ENCODE peak calls at places on chromosomes 12 and 14, in eight cellular contexts. D is nephron progenitor cell, N is astrocyte of the cerebellum, V is brain microvascular endothelial cell, G is Calu3, A is H9, R is heart left ventricle, O is mammary epithelial cell. B is an unnamed sample.

GRCh38 chr12:6767592-6768384 is 1.6 kb downstream of the PTMS start:
- DNase-seq in D (peak; percentile 34), N (no peak), V (no peak), G (no peak), A (no peak), R (no peak), O (peak; percentile 19), B (peak; percentile 21)

GRCh38 chr12:31876568-31877424 is 82.4 kb upstream of the RESF1 start:
- DNase-seq in D (no peak), N (no peak), V (no peak), G (no peak), A (no peak), R (no peak), O (no peak), B (no peak)

GRCh38 chr12:25194211-25194610 is 749 bp downstream of the DNAI7 start:
- DNase-seq in D (no peak), N (no peak), V (no peak), G (no peak), A (no peak), R (no peak), O (no peak), B (no peak)

GRCh38 chr14:103721334-103722120 is 5.9 kb downstream of the ZFYVE21 start:
- DNase-seq in D (no peak), N (peak; percentile 82), V (peak; percentile 84), G (peak; percentile 17), A (no peak), R (no peak), O (peak; percentile 94), B (no peak)

GRCh38 chr14:68749487-68750475 is 43.1 kb downstream of the ZFP36L1 start:
- DNase-seq in D (no peak), N (no peak), V (no peak), G (no peak), A (no peak), R (no peak), O (no peak), B (no peak)

GRCh38 chr12:130632582-130633174 is 83.4 kb downstream of the RIMBP2 start:
- DNase-seq in D (no peak), N (no peak), V (no peak), G (no peak), A (no peak), R (no peak), O (no peak), B (no peak)

GRCh38 chr14:94019329-94019728 is 6.8 kb upstream of the OTUB2 start:
- DNase-seq in D (no peak), N (no peak), V (no peak), G (peak; percentile 58), A (no peak), R (no peak), O (no peak), B (no peak)

GRCh38 chr12:107748472-107748871 is 12.5 kb downstream of the PRDM4 start:
- DNase-seq in D (no peak), N (peak; percentile 18), V (peak; percentile 71), G (no peak), A (no peak), R (no peak), O (peak; percentile 68), B (peak; percentile 79)

GRCh38 chr14:74161526-74162158 is 76.9 kb downstream of the LIN52 start:
- DNase-seq in D (no peak), N (no peak), V (no peak), G (no peak), A (peak; percentile 52), R (no peak), O (no peak), B (no peak)

GRCh38 chr14:92540472-92541048 is 27.0 kb downstream of the RIN3 start:
- DNase-seq in D (no peak), N (peak; percentile 99), V (peak; percentile 99), G (peak; percentile 83), A (no peak), R (peak; percentile 93), O (peak; percentile 94), B (peak; percentile 97)

GRCh38 chr14:80628547-80628946 is 313.0 kb downstream of the CEP128 start:
- DNase-seq in D (no peak), N (no peak), V (no peak), G (no peak), A (no peak), R (no peak), O (no peak), B (no peak)

GRCh38 chr12:126286203-126286602 is 1221.0 kb downstream of the AACS start:
- DNase-seq in D (no peak), N (no peak), V (no peak), G (no peak), A (no peak), R (no peak), O (no peak), B (no peak)

GRCh38 chr14:89013098-89013504 is 188.7 kb downstream of the TTC8 start:
- DNase-seq in D (no peak), N (no peak), V (peak; percentile 18), G (peak; percentile 69), A (peak; percentile 73), R (no peak), O (no peak), B (peak; percentile 23)

GRCh38 chr14:32259368-32260013 is 56.4 kb upstream of the RNU6-8 start:
- DNase-seq in D (no peak), N (peak; percentile 22), V (peak; percentile 33), G (peak; percentile 37), A (peak; percentile 43), R (no peak), O (peak; percentile 82), B (peak; percentile 47)

GRCh38 chr12:127450822-127451221 is 816.1 kb upstream of the TMEM132C start:
- DNase-seq in D (no peak), N (no peak), V (no peak), G (no peak), A (no peak), R (no peak), O (no peak), B (no peak)
- TF ChIP-seq CTCF in D (no peak), N (peak; percentile 13), V (no peak), G (no peak), A (peak; percentile 33), R (no peak), O (no peak), B (no peak)

GRCh38 chr12:76927170-76927784 is 48.5 kb upstream of the CSRP2 start:
- DNase-seq in D (peak; percentile 46), N (no peak), V (peak; percentile 27), G (peak; percentile 43), A (peak; percentile 82), R (no peak), O (peak; percentile 25), B (peak; percentile 39)
- TF ChIP-seq CTCF in D (peak; percentile 42), N (peak; percentile 52), V (peak; percentile 78), G (peak; percentile 38), A (peak; percentile 88), R (peak; percentile 37), O (peak; percentile 80), B (peak; percentile 83)

GRCh38 chr14:97218336-97218712 is 421.1 kb downstream of the VRK1 start:
- DNase-seq in D (peak; percentile 13), N (no peak), V (no peak), G (no peak), A (peak; percentile 62), R (no peak), O (no peak), B (no peak)

GRCh38 chr14:97221572-97221971 is 424.4 kb downstream of the VRK1 start:
- DNase-seq in D (no peak), N (no peak), V (no peak), G (no peak), A (no peak), R (no peak), O (no peak), B (no peak)

GRCh38 chr14:97219356-97220017 is 422.3 kb downstream of the VRK1 start:
- DNase-seq in D (peak; percentile 28), N (no peak), V (no peak), G (no peak), A (no peak), R (no peak), O (no peak), B (no peak)

GRCh38 chr14:97217094-97217885 is 420.1 kb downstream of the VRK1 start:
- DNase-seq in D (no peak), N (no peak), V (no peak), G (no peak), A (peak; percentile 45), R (no peak), O (no peak), B (no peak)

GRCh38 chr14:97218713-97219355 is 421.7 kb downstream of the VRK1 start:
- DNase-seq in D (peak; percentile 50), N (no peak), V (no peak), G (no peak), A (peak; percentile 77), R (no peak), O (no peak), B (no peak)
- TF ChIP-seq CTCF in D (peak; percentile 8), N (peak; percentile 15), V (no peak), G (no peak), A (peak; percentile 43), R (no peak), O (no peak), B (no peak)

GRCh38 chr12:80472241-80472640 is 28.2 kb downstream of the PTPRQ start:
- DNase-seq in D (no peak), N (no peak), V (no peak), G (no peak), A (no peak), R (no peak), O (no peak), B (no peak)

GRCh38 chr12:80469681-80470080 is 25.6 kb downstream of the PTPRQ start:
- DNase-seq in D (no peak), N (no peak), V (no peak), G (no peak), A (no peak), R (no peak), O (no peak), B (no peak)

GRCh38 chr12:80470403-80470802 is 26.4 kb downstream of the PTPRQ start:
- DNase-seq in D (no peak), N (no peak), V (no peak), G (no peak), A (peak; percentile 35), R (no peak), O (no peak), B (no peak)

GRCh38 chr12:80472912-80473500 is 29.0 kb downstream of the PTPRQ start:
- DNase-seq in D (peak; percentile 20), N (peak; percentile 67), V (peak; percentile 76), G (peak; percentile 49), A (no peak), R (no peak), O (peak; percentile 62), B (peak; percentile 74)
- TF ChIP-seq CTCF in D (peak; percentile 24), N (peak; percentile 56), V (peak; percentile 66), G (peak; percentile 30), A (peak; percentile 63), R (peak; percentile 31), O (peak; percentile 64), B (peak; percentile 71)